ENCODE peak calls at places on chromosomes 4 and X, in four cellular contexts. O is thoracic aorta; I is naive thymus-derived CD4-positive, alpha-beta T cell; R is heart right ventricle. N is an unnamed sample. For H3K4me1 and H3K27me3, the result is how much of the 10 kb centered on the place peaks cover.

GRCh38 chrX:30521440-30522182 is 56.0 kb downstream of the TASL start:
- DNase-seq in I (no peak), R (no peak), O (no peak), N (no peak)

GRCh38 chr4:178917756-178918155 is 1475.5 kb upstream of the AGA start:
- DNase-seq in R (no peak), O (no peak), I (no peak), N (no peak)

GRCh38 chr4:83947811-83948210 is 411.9 kb downstream of the GPAT3 start:
- DNase-seq in I (no peak), R (no peak), O (no peak), N (no peak)

GRCh38 chr4:67558493-67558892 is at the start of gene STAP1:
- DNase-seq in R (no peak), O (no peak), I (peak), N (no peak)

GRCh38 chr4:8265171-8265929 is 4.2 kb upstream of the HTRA3 start:
- DNase-seq in R (peak), O (no peak), I (no peak), N (no peak)

GRCh38 chr4:109276482-109277095 is 25.9 kb downstream of the COL25A1 start:
- DNase-seq in I (no peak), R (no peak), O (no peak), N (no peak)

GRCh38 chr4:156362581-156362980 is 408.9 kb upstream of the CTSO start:
- DNase-seq in O (no peak), R (no peak), I (no peak), N (no peak)

GRCh38 chr4:164207460-164207859 is 546.5 kb upstream of the SMIM31 start:
- DNase-seq in O (no peak), R (no peak), I (no peak), N (no peak)

GRCh38 chr4:151801547-151802516 is 41.0 kb upstream of the GATB start:
- DNase-seq in O (no peak), I (peak), R (no peak), N (no peak)

GRCh38 chr4:102345795-102346100 is 466 bp upstream of the SLC39A8 start:
- DNase-seq in R (no peak), O (no peak), I (no peak), N (no peak)

GRCh38 chr4:99943904-99944437 is 2.4 kb downstream of the DNAJB14 start:
- DNase-seq in I (no peak), R (no peak), O (no peak), N (no peak)
- H3K4me1 ChIP-seq in I (under half), R (under half), O (under half), N (under half)

GRCh38 chrX:52262195-52262546 is 77.5 kb downstream of the MAGED4 start:
- DNase-seq in O (no peak), I (no peak), R (no peak), N (no peak)
- H3K27ac ChIP-seq in O (peak), I (peak), R (peak), N (peak)

GRCh38 chr4:37673523-37674192 is 12.5 kb downstream of the RELL1 start:
- DNase-seq in R (no peak), I (no peak), O (no peak), N (no peak)
- H3K27me3 ChIP-seq in R (under half), I (under half), O (under half), N (under half)

GRCh38 chr4:113958766-113959540 is 20.5 kb downstream of the ARSJ start:
- DNase-seq in O (no peak), R (no peak), I (no peak), N (no peak)

GRCh38 chr4:113953888-113954287 is 25.6 kb downstream of the ARSJ start:
- DNase-seq in R (no peak), O (no peak), I (no peak), N (no peak)

GRCh38 chr4:113955411-113955810 is 24.0 kb downstream of the ARSJ start:
- DNase-seq in I (no peak), R (no peak), O (no peak), N (no peak)

GRCh38 chr4:113957961-113958360 is 21.5 kb downstream of the ARSJ start:
- DNase-seq in O (no peak), R (no peak), I (no peak), N (no peak)

GRCh38 chr4:113955948-113956347 is 23.5 kb downstream of the ARSJ start:
- DNase-seq in O (no peak), R (no peak), I (no peak), N (no peak)
- H3K4me1 ChIP-seq in O (under half), R (under half), I (under half), N (under half)